ENCODE peak calls at places on chromosomes 11 and 22, in eight cellular contexts. U is cardiac fibroblast; E is mucosa of descending colon; I is activated T-cell treated with anti-CD3 and anti-CD28 coated beads, Interleukin-2, amount 50 U/mL, for 72 hours; P is amniotic stem cell; F is OCI-LY7; Z is AML-193; V is right lobe of liver. G is an unnamed sample.

GRCh38 chr11:103450241-103450640 is 341.0 kb downstream of the DYNC2H1 start:
- DNase-seq in U (no peak), E (no peak), I (no peak), P (no peak), F (no peak), Z (no peak), V (no peak), G (no peak)

GRCh38 chr11:44036811-44037657 is 10.7 kb upstream of the ACCSL start:
- DNase-seq in U (peak), E (peak), I (peak), P (peak), F (peak), Z (peak), V (peak), G (peak)

GRCh38 chr22:45170001-45170466 is 6.3 kb downstream of the NUP50 start:
- DNase-seq in U (no peak), E (no peak), I (peak), P (no peak), F (no peak), Z (no peak), V (no peak), G (no peak)

GRCh38 chr11:27395556-27396258 is 32.7 kb upstream of the CCDC34 start:
- DNase-seq in U (peak), E (no peak), I (no peak), P (no peak), F (no peak), Z (no peak), V (no peak), G (no peak)

GRCh38 chr22:46462726-46463371 is 74.6 kb downstream of the CELSR1 start:
- DNase-seq in U (no peak), E (no peak), I (no peak), P (peak), F (no peak), Z (no peak), V (no peak), G (no peak)

GRCh38 chr22:31488988-31489617 is 539 bp downstream of the EIF4ENIF1 start:
- DNase-seq in U (peak), E (peak), I (peak), P (no peak), F (peak), Z (no peak), V (peak), G (peak)

GRCh38 chr11:93741094-93741881 is at the start of the genes C11orf54 and TAF1D:
- DNase-seq in U (peak), E (peak), I (peak), P (peak), F (peak), Z (peak), V (peak), G (peak)

GRCh38 chr11:70036971-70037882 is 40.9 kb upstream of the ANO1 start:
- DNase-seq in U (no peak), E (no peak), I (no peak), P (no peak), F (no peak), Z (no peak), V (no peak), G (no peak)

GRCh38 chr11:2235588-2236326 is 34.6 kb downstream of the ASCL2 start:
- DNase-seq in U (no peak), E (no peak), I (no peak), P (no peak), F (no peak), Z (no peak), V (no peak), G (no peak)

GRCh38 chr11:72736452-72737069 is 15.6 kb downstream of the ARAP1 start:
- DNase-seq in U (peak), E (no peak), I (peak), P (no peak), F (peak), Z (peak), V (peak), G (peak)

GRCh38 chr11:63590024-63590788 is 24.0 kb downstream of the PLAAT3 start:
- DNase-seq in U (no peak), E (no peak), I (no peak), P (no peak), F (no peak), Z (no peak), V (no peak), G (no peak)

GRCh38 chr11:119087747-119088241 is 3.1 kb downstream of the HMBS start:
- DNase-seq in U (no peak), E (no peak), I (no peak), P (no peak), F (no peak), Z (no peak), V (no peak), G (no peak)

GRCh38 chr22:33851240-33851639 is 69.0 kb downstream of the LARGE1 start:
- DNase-seq in U (no peak), E (no peak), I (no peak), P (no peak), F (peak), Z (no peak), V (no peak), G (no peak)

GRCh38 chr11:61923166-61924015 is 6.0 kb upstream of the RAB3IL1 start:
- DNase-seq in U (peak), E (peak), I (no peak), P (peak), F (no peak), Z (no peak), V (peak), G (no peak)

GRCh38 chr22:24414984-24415945 is 12.1 kb upstream of the ADORA2A start:
- DNase-seq in U (no peak), E (no peak), I (no peak), P (no peak), F (no peak), Z (no peak), V (no peak), G (no peak)

GRCh38 chr11:76783901-76784813 is 1.0 kb downstream of the TSKU start:
- DNase-seq in U (peak), E (peak), I (peak), P (peak), F (no peak), Z (no peak), V (peak), G (no peak)

GRCh38 chr11:819943-820649 is 1.4 kb downstream of the PNPLA2 start:
- DNase-seq in U (peak), E (peak), I (peak), P (peak), F (peak), Z (peak), V (peak), G (peak)